ENCODE peak calls at places on chromosomes 11 and 22, in five cellular contexts. One of them, this sample, is unnamed.

GRCh38 chr11:17734418-17734911 is at the start of gene KCNC1:
- DNase-seq in AG04449: no peak
- DNase-seq in GF-D8: no peak
- DNase-seq in NCI-H1417: peak
- DNase-seq in aorta: peak
- DNase-seq in this sample: peak

GRCh38 chr22:40070701-40071100 is 75.9 kb downstream of the FAM83F start:
- DNase-seq in GF-D8: no peak
- DNase-seq in aorta: no peak
- DNase-seq in NCI-H1417: no peak
- DNase-seq in AG04449: no peak
- DNase-seq in this sample: no peak

GRCh38 chr22:42065408-42066132 is 5.0 kb downstream of the NAGA start:
- DNase-seq in GF-D8: no peak
- DNase-seq in aorta: no peak
- DNase-seq in NCI-H1417: no peak
- DNase-seq in AG04449: no peak
- DNase-seq in this sample: peak

GRCh38 chr22:48753752-48754517 is 1073.7 kb downstream of the BRD1 start:
- DNase-seq in aorta: peak
- DNase-seq in AG04449: no peak
- DNase-seq in NCI-H1417: no peak
- DNase-seq in GF-D8: no peak
- DNase-seq in this sample: no peak

GRCh38 chr22:24430431-24431308 is 3.3 kb downstream of the ADORA2A start:
- DNase-seq in AG04449: no peak
- DNase-seq in NCI-H1417: no peak
- DNase-seq in aorta: peak
- DNase-seq in GF-D8: no peak
- DNase-seq in this sample: no peak

GRCh38 chr22:19892249-19892879 is 37.7 kb upstream of the GNB1L start:
- DNase-seq in GF-D8: no peak
- DNase-seq in NCI-H1417: no peak
- DNase-seq in AG04449: no peak
- DNase-seq in aorta: no peak
- DNase-seq in this sample: no peak

GRCh38 chr11:118602331-118602730 is 5.1 kb upstream of the PHLDB1 start:
- DNase-seq in NCI-H1417: no peak
- DNase-seq in aorta: peak
- DNase-seq in GF-D8: no peak
- DNase-seq in AG04449: no peak
- DNase-seq in this sample: no peak

GRCh38 chr11:1574256-1575242 is 2.5 kb upstream of the DUSP8 start:
- DNase-seq in aorta: peak
- DNase-seq in NCI-H1417: peak
- DNase-seq in AG04449: no peak
- DNase-seq in GF-D8: no peak
- DNase-seq in this sample: no peak

GRCh38 chr11:60119708-60120107 is 31.2 kb downstream of the MS4A2 start:
- DNase-seq in GF-D8: peak
- DNase-seq in NCI-H1417: no peak
- DNase-seq in AG04449: no peak
- DNase-seq in aorta: no peak
- DNase-seq in this sample: no peak

GRCh38 chr11:19660076-19660475 is 52.6 kb upstream of the NAV2 start:
- DNase-seq in AG04449: no peak
- DNase-seq in NCI-H1417: no peak
- DNase-seq in aorta: no peak
- DNase-seq in GF-D8: no peak
- DNase-seq in this sample: peak

GRCh38 chr11:61918251-61919112 is 1.1 kb upstream of the RAB3IL1 start:
- DNase-seq in NCI-H1417: no peak
- DNase-seq in aorta: peak
- DNase-seq in AG04449: no peak
- DNase-seq in GF-D8: no peak
- DNase-seq in this sample: no peak

GRCh38 chr11:32594272-32594671 is 10.6 kb downstream of the EIF3M start:
- DNase-seq in NCI-H1417: no peak
- DNase-seq in GF-D8: peak
- DNase-seq in aorta: no peak
- DNase-seq in AG04449: no peak
- DNase-seq in this sample: no peak

GRCh38 chr22:37166675-37167066 is 17.0 kb upstream of the IL2RB start:
- DNase-seq in GF-D8: peak
- DNase-seq in NCI-H1417: peak
- DNase-seq in aorta: peak
- DNase-seq in AG04449: no peak
- DNase-seq in this sample: peak

GRCh38 chr11:94128746-94129504 is at the start of gene PANX1:
- DNase-seq in NCI-H1417: peak
- DNase-seq in AG04449: no peak
- DNase-seq in aorta: peak
- DNase-seq in GF-D8: no peak
- DNase-seq in this sample: peak

GRCh38 chr11:37449146-37449545 is 851.1 kb upstream of the RAG2 start:
- DNase-seq in aorta: no peak
- DNase-seq in NCI-H1417: no peak
- DNase-seq in GF-D8: no peak
- DNase-seq in AG04449: peak
- DNase-seq in this sample: peak

GRCh38 chr22:20080776-20081654 is 974 bp downstream of the DGCR8 start:
- DNase-seq in aorta: peak
- DNase-seq in GF-D8: no peak
- DNase-seq in AG04449: no peak
- DNase-seq in NCI-H1417: no peak
- DNase-seq in this sample: peak

GRCh38 chr11:43732225-43732624 is 51.7 kb downstream of the HSD17B12 start:
- DNase-seq in aorta: no peak
- DNase-seq in GF-D8: no peak
- DNase-seq in NCI-H1417: no peak
- DNase-seq in AG04449: no peak
- DNase-seq in this sample: no peak

GRCh38 chr11:77085652-77086051 is 17.0 kb upstream of the OMP start:
- DNase-seq in AG04449: no peak
- DNase-seq in aorta: peak
- DNase-seq in GF-D8: no peak
- DNase-seq in NCI-H1417: no peak
- DNase-seq in this sample: no peak

GRCh38 chr11:42631223-42631843 is 680.5 kb upstream of the API5 start:
- DNase-seq in AG04449: no peak
- DNase-seq in NCI-H1417: peak
- DNase-seq in GF-D8: no peak
- DNase-seq in aorta: no peak
- DNase-seq in this sample: peak

GRCh38 chr22:26804315-26804714 is 146.9 kb downstream of the MIAT start:
- DNase-seq in aorta: no peak
- DNase-seq in AG04449: no peak
- DNase-seq in NCI-H1417: no peak
- DNase-seq in GF-D8: no peak
- DNase-seq in this sample: no peak

GRCh38 chr11:32891657-32892354 is 805 bp upstream of the QSER1 start:
- DNase-seq in AG04449: no peak
- DNase-seq in GF-D8: no peak
- DNase-seq in NCI-H1417: peak
- DNase-seq in aorta: no peak
- DNase-seq in this sample: peak

GRCh38 chr22:29638678-29639077 is 35.2 kb downstream of the NF2 start:
- DNase-seq in AG04449: no peak
- DNase-seq in aorta: no peak
- DNase-seq in NCI-H1417: no peak
- DNase-seq in GF-D8: no peak
- DNase-seq in this sample: no peak

GRCh38 chr11:834371-835316 is 1.9 kb downstream of the CD151 start:
- DNase-seq in GF-D8: no peak
- DNase-seq in aorta: peak
- DNase-seq in AG04449: peak
- DNase-seq in NCI-H1417: no peak
- DNase-seq in this sample: no peak

GRCh38 chr22:23036684-23037428 is 33.5 kb upstream of the GNAZ start:
- DNase-seq in AG04449: peak
- DNase-seq in NCI-H1417: no peak
- DNase-seq in aorta: no peak
- DNase-seq in GF-D8: no peak
- DNase-seq in this sample: no peak

GRCh38 chr22:43894122-43894521 is 2.3 kb upstream of the PNPLA5 start:
- DNase-seq in GF-D8: no peak
- DNase-seq in AG04449: no peak
- DNase-seq in aorta: peak
- DNase-seq in NCI-H1417: no peak
- DNase-seq in this sample: no peak